ENCODE peak calls at places on chromosome 16, in seven cellular contexts. One of them, this sample, is unnamed.

GRCh38 chr16:53220585-53220984 is 165.8 kb downstream of the CHD9 start:
- DNase-seq in cardiac fibroblast: peak
- DNase-seq in astrocyte of the spinal cord: peak
- DNase-seq in adrenal gland: no peak
- DNase-seq in tibial artery: no peak
- DNase-seq in lower lobe of right lung: no peak
- DNase-seq in H1: no peak
- DNase-seq in this sample: no peak

GRCh38 chr16:48734220-48734619 is 124.2 kb upstream of the N4BP1 start:
- DNase-seq in cardiac fibroblast: no peak
- DNase-seq in tibial artery: no peak
- DNase-seq in astrocyte of the spinal cord: no peak
- DNase-seq in H1: no peak
- DNase-seq in lower lobe of right lung: no peak
- DNase-seq in adrenal gland: no peak
- DNase-seq in this sample: no peak

GRCh38 chr16:3637371-3637923 is 17.0 kb upstream of the DNASE1 start:
- DNase-seq in cardiac fibroblast: peak
- DNase-seq in lower lobe of right lung: no peak
- DNase-seq in astrocyte of the spinal cord: no peak
- DNase-seq in adrenal gland: no peak
- DNase-seq in H1: no peak
- DNase-seq in tibial artery: peak
- DNase-seq in this sample: no peak

GRCh38 chr16:28317040-28317880 is 24.9 kb downstream of the SBK1 start:
- DNase-seq in cardiac fibroblast: peak
- DNase-seq in lower lobe of right lung: peak
- DNase-seq in tibial artery: no peak
- DNase-seq in astrocyte of the spinal cord: peak
- DNase-seq in H1: peak
- DNase-seq in adrenal gland: peak
- DNase-seq in this sample: peak

GRCh38 chr16:79994413-79994812 is 393.9 kb upstream of the MAF start:
- DNase-seq in H1: no peak
- DNase-seq in astrocyte of the spinal cord: no peak
- DNase-seq in adrenal gland: no peak
- DNase-seq in cardiac fibroblast: no peak
- DNase-seq in tibial artery: no peak
- DNase-seq in lower lobe of right lung: no peak
- DNase-seq in this sample: no peak

GRCh38 chr16:3861808-3862451 is 18.6 kb downstream of the CREBBP start:
- DNase-seq in astrocyte of the spinal cord: peak
- DNase-seq in lower lobe of right lung: no peak
- DNase-seq in cardiac fibroblast: peak
- DNase-seq in adrenal gland: no peak
- DNase-seq in tibial artery: no peak
- DNase-seq in H1: no peak
- DNase-seq in this sample: no peak

GRCh38 chr16:53642094-53642493 is 61.6 kb downstream of the RPGRIP1L start:
- DNase-seq in tibial artery: no peak
- DNase-seq in astrocyte of the spinal cord: no peak
- DNase-seq in lower lobe of right lung: no peak
- DNase-seq in cardiac fibroblast: peak
- DNase-seq in H1: no peak
- DNase-seq in adrenal gland: peak
- DNase-seq in this sample: no peak

GRCh38 chr16:50457423-50457822 is 88.6 kb upstream of the BRD7 start:
- DNase-seq in H1: no peak
- DNase-seq in astrocyte of the spinal cord: no peak
- DNase-seq in cardiac fibroblast: no peak
- DNase-seq in tibial artery: peak
- DNase-seq in lower lobe of right lung: no peak
- DNase-seq in adrenal gland: no peak
- DNase-seq in this sample: no peak

GRCh38 chr16:80720759-80721470 is 83.5 kb downstream of the CDYL2 start:
- DNase-seq in tibial artery: no peak
- DNase-seq in astrocyte of the spinal cord: no peak
- DNase-seq in cardiac fibroblast: no peak
- DNase-seq in H1: no peak
- DNase-seq in lower lobe of right lung: no peak
- DNase-seq in adrenal gland: no peak
- DNase-seq in this sample: no peak

GRCh38 chr16:82094942-82095540 is 60.0 kb downstream of the HSD17B2 start:
- DNase-seq in adrenal gland: no peak
- DNase-seq in astrocyte of the spinal cord: no peak
- DNase-seq in H1: no peak
- DNase-seq in tibial artery: no peak
- DNase-seq in cardiac fibroblast: no peak
- DNase-seq in lower lobe of right lung: no peak
- DNase-seq in this sample: no peak

GRCh38 chr16:2973081-2973480 is 3.9 kb downstream of the PAQR4 start:
- DNase-seq in astrocyte of the spinal cord: no peak
- DNase-seq in cardiac fibroblast: no peak
- DNase-seq in H1: no peak
- DNase-seq in adrenal gland: peak
- DNase-seq in tibial artery: no peak
- DNase-seq in lower lobe of right lung: no peak
- DNase-seq in this sample: no peak

GRCh38 chr16:50268352-50268751 is 2.0 kb downstream of the ADCY7 start:
- DNase-seq in lower lobe of right lung: no peak
- DNase-seq in cardiac fibroblast: no peak
- DNase-seq in adrenal gland: no peak
- DNase-seq in astrocyte of the spinal cord: no peak
- DNase-seq in tibial artery: peak
- DNase-seq in H1: no peak
- DNase-seq in this sample: no peak

GRCh38 chr16:80233097-80233835 is 307.5 kb upstream of the DYNLRB2 start:
- DNase-seq in lower lobe of right lung: no peak
- DNase-seq in H1: no peak
- DNase-seq in adrenal gland: peak
- DNase-seq in tibial artery: no peak
- DNase-seq in astrocyte of the spinal cord: no peak
- DNase-seq in cardiac fibroblast: no peak
- DNase-seq in this sample: no peak

GRCh38 chr16:50416388-50416787 is 47.6 kb upstream of the BRD7 start:
- DNase-seq in tibial artery: no peak
- DNase-seq in adrenal gland: no peak
- DNase-seq in astrocyte of the spinal cord: no peak
- DNase-seq in lower lobe of right lung: no peak
- DNase-seq in cardiac fibroblast: no peak
- DNase-seq in H1: no peak
- DNase-seq in this sample: no peak

GRCh38 chr16:30626230-30626629 is 16.0 kb upstream of the ZNF689 start:
- DNase-seq in adrenal gland: no peak
- DNase-seq in astrocyte of the spinal cord: no peak
- DNase-seq in cardiac fibroblast: no peak
- DNase-seq in H1: no peak
- DNase-seq in tibial artery: no peak
- DNase-seq in lower lobe of right lung: no peak
- DNase-seq in this sample: no peak

GRCh38 chr16:66705790-66706505 is 9.4 kb upstream of the CMTM4 start:
- DNase-seq in cardiac fibroblast: peak
- DNase-seq in H1: no peak
- DNase-seq in astrocyte of the spinal cord: peak
- DNase-seq in lower lobe of right lung: peak
- DNase-seq in adrenal gland: peak
- DNase-seq in tibial artery: peak
- DNase-seq in this sample: no peak

GRCh38 chr16:5214466-5214865 is 116.9 kb upstream of the EEF2KMT start:
- DNase-seq in H1: no peak
- DNase-seq in astrocyte of the spinal cord: no peak
- DNase-seq in lower lobe of right lung: no peak
- DNase-seq in cardiac fibroblast: no peak
- DNase-seq in tibial artery: no peak
- DNase-seq in adrenal gland: no peak
- DNase-seq in this sample: no peak

GRCh38 chr16:75311383-75311938 is 60.0 kb upstream of the BCAR1 start:
- DNase-seq in tibial artery: no peak
- DNase-seq in H1: no peak
- DNase-seq in astrocyte of the spinal cord: no peak
- DNase-seq in adrenal gland: no peak
- DNase-seq in lower lobe of right lung: no peak
- DNase-seq in cardiac fibroblast: peak
- DNase-seq in this sample: no peak

GRCh38 chr16:24409045-24409444 is 130.3 kb upstream of the RBBP6 start:
- DNase-seq in adrenal gland: no peak
- DNase-seq in astrocyte of the spinal cord: no peak
- DNase-seq in lower lobe of right lung: no peak
- DNase-seq in tibial artery: no peak
- DNase-seq in H1: no peak
- DNase-seq in cardiac fibroblast: no peak
- DNase-seq in this sample: no peak

GRCh38 chr16:66293207-66293735 is 73.2 kb upstream of the CDH5 start:
- DNase-seq in tibial artery: peak
- DNase-seq in astrocyte of the spinal cord: no peak
- DNase-seq in adrenal gland: no peak
- DNase-seq in cardiac fibroblast: no peak
- DNase-seq in H1: no peak
- DNase-seq in lower lobe of right lung: no peak
- DNase-seq in this sample: no peak

GRCh38 chr16:59878479-59878878 is 1144.4 kb upstream of the GOT2 start:
- DNase-seq in lower lobe of right lung: no peak
- DNase-seq in astrocyte of the spinal cord: peak
- DNase-seq in adrenal gland: no peak
- DNase-seq in H1: no peak
- DNase-seq in cardiac fibroblast: peak
- DNase-seq in tibial artery: no peak
- DNase-seq in this sample: no peak

GRCh38 chr16:4337540-4338088 is 13.5 kb downstream of the PAM16 start:
- DNase-seq in cardiac fibroblast: no peak
- DNase-seq in H1: no peak
- DNase-seq in adrenal gland: no peak
- DNase-seq in astrocyte of the spinal cord: no peak
- DNase-seq in tibial artery: no peak
- DNase-seq in lower lobe of right lung: no peak
- DNase-seq in this sample: no peak

GRCh38 chr16:19874816-19875546 is 9.7 kb downstream of the GPRC5B start:
- DNase-seq in H1: no peak
- DNase-seq in tibial artery: no peak
- DNase-seq in cardiac fibroblast: no peak
- DNase-seq in astrocyte of the spinal cord: no peak
- DNase-seq in lower lobe of right lung: peak
- DNase-seq in adrenal gland: no peak
- DNase-seq in this sample: no peak

GRCh38 chr16:86248325-86248905 is 261.9 kb upstream of the FOXF1 start:
- DNase-seq in astrocyte of the spinal cord: no peak
- DNase-seq in H1: peak
- DNase-seq in tibial artery: no peak
- DNase-seq in cardiac fibroblast: no peak
- DNase-seq in lower lobe of right lung: no peak
- DNase-seq in adrenal gland: no peak
- DNase-seq in this sample: no peak

GRCh38 chr16:86251682-86252081 is 258.6 kb upstream of the FOXF1 start:
- DNase-seq in cardiac fibroblast: no peak
- DNase-seq in lower lobe of right lung: no peak
- DNase-seq in H1: no peak
- DNase-seq in adrenal gland: no peak
- DNase-seq in tibial artery: no peak
- DNase-seq in astrocyte of the spinal cord: no peak
- DNase-seq in this sample: no peak

GRCh38 chr16:86249631-86250030 is 260.7 kb upstream of the FOXF1 start:
- DNase-seq in cardiac fibroblast: no peak
- DNase-seq in adrenal gland: no peak
- DNase-seq in lower lobe of right lung: no peak
- DNase-seq in tibial artery: no peak
- DNase-seq in H1: no peak
- DNase-seq in astrocyte of the spinal cord: no peak
- DNase-seq in this sample: no peak

GRCh38 chr16:86256995-86257394 is 253.3 kb upstream of the FOXF1 start:
- DNase-seq in tibial artery: no peak
- DNase-seq in lower lobe of right lung: no peak
- DNase-seq in astrocyte of the spinal cord: no peak
- DNase-seq in adrenal gland: no peak
- DNase-seq in H1: no peak
- DNase-seq in cardiac fibroblast: no peak
- DNase-seq in this sample: no peak

DNA sequence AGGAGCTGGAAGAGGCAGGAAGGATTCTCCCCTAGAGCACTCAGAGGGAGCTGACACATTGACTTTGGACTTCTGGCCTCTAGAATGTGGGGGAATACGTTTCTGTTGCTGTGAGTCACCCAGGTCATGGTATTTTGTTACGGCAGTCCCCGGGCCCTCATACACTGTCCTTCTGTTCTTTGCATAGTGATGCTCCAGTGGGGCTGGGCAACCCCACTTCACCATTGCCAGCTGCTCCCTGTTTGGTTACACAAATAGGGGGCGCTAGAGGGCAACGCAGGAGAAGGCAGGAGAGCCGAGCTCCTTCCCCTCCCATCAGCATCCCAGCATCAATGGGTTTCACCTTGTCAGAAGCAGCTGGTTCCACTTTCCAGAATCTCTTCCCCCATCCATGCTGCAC is 257.7 kb upstream of the FOXF1 start:
- DNase-seq in tibial artery: no peak
- DNase-seq in astrocyte of the spinal cord: peak
- DNase-seq in H1: peak
- DNase-seq in cardiac fibroblast: peak
- DNase-seq in adrenal gland: no peak
- DNase-seq in lower lobe of right lung: no peak
- DNase-seq in this sample: no peak
- TF ChIP-seq CTCF in tibial artery: no peak
- TF ChIP-seq CTCF in astrocyte of the spinal cord: peak
- TF ChIP-seq CTCF in H1: peak
- TF ChIP-seq CTCF in cardiac fibroblast: peak
- TF ChIP-seq CTCF in adrenal gland: peak
- TF ChIP-seq CTCF in lower lobe of right lung: peak
- TF ChIP-seq CTCF in this sample: no peak

DNA sequence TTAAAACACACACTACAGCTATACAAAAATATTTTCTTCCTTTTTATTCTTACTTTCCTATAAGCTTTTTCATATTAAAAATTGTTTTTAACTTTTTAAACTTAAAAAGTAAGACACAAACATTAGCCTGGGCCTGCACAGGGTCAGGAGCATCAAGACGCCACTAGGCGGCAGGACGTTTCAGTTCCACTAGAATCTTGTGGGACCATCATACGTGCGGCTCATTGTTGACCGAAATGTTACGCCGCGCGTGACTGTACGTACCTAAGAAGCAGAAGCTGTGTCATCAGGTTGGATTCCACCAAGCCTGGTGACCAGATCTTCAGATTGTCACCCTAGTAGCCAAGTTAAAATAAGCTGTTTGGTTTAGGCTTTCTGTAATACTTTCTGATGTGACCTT is 47.1 kb downstream of the USP10 start:
- DNase-seq in adrenal gland: peak
- DNase-seq in H1: no peak
- DNase-seq in astrocyte of the spinal cord: no peak
- DNase-seq in tibial artery: no peak
- DNase-seq in cardiac fibroblast: peak
- DNase-seq in lower lobe of right lung: no peak
- DNase-seq in this sample: no peak
- TF ChIP-seq CTCF in adrenal gland: no peak
- TF ChIP-seq CTCF in H1: peak
- TF ChIP-seq CTCF in astrocyte of the spinal cord: peak
- TF ChIP-seq CTCF in tibial artery: no peak
- TF ChIP-seq CTCF in cardiac fibroblast: peak
- TF ChIP-seq CTCF in lower lobe of right lung: peak
- TF ChIP-seq CTCF in this sample: no peak

GRCh38 chr16:88063201-88063773 is 112.1 kb downstream of the BANP start:
- DNase-seq in H1: no peak
- DNase-seq in astrocyte of the spinal cord: peak
- DNase-seq in tibial artery: no peak
- DNase-seq in cardiac fibroblast: peak
- DNase-seq in adrenal gland: no peak
- DNase-seq in lower lobe of right lung: no peak
- DNase-seq in this sample: no peak
- TF ChIP-seq CTCF in H1: no peak
- TF ChIP-seq CTCF in astrocyte of the spinal cord: peak
- TF ChIP-seq CTCF in tibial artery: peak
- TF ChIP-seq CTCF in cardiac fibroblast: peak
- TF ChIP-seq CTCF in adrenal gland: no peak
- TF ChIP-seq CTCF in lower lobe of right lung: no peak
- TF ChIP-seq CTCF in this sample: no peak

GRCh38 chr16:12754824-12755543 is 48.7 kb downstream of the CPPED1 start:
- DNase-seq in cardiac fibroblast: peak
- DNase-seq in astrocyte of the spinal cord: no peak
- DNase-seq in adrenal gland: no peak
- DNase-seq in lower lobe of right lung: no peak
- DNase-seq in tibial artery: no peak
- DNase-seq in H1: no peak
- DNase-seq in this sample: no peak
- TF ChIP-seq CTCF in cardiac fibroblast: no peak
- TF ChIP-seq CTCF in astrocyte of the spinal cord: no peak
- TF ChIP-seq CTCF in adrenal gland: no peak
- TF ChIP-seq CTCF in lower lobe of right lung: no peak
- TF ChIP-seq CTCF in tibial artery: no peak
- TF ChIP-seq CTCF in H1: no peak
- TF ChIP-seq CTCF in this sample: no peak